ENCODE peak calls at places on chromosome 12, in five cellular contexts. U is mesenchymal stem cell, W is chondrocyte, R is T-cell, A is HFF-Myc. B is an unnamed sample.

GRCh38 chr12:26121841-26122680 is 2.8 kb downstream of the BHLHE41 start:
- DNase-seq in W (no peak), A (no peak), R (peak; percentile 32), U (peak; percentile 23), B (no peak)

GRCh38 chr12:53868516-53868986 is 70.1 kb upstream of the HOXC13 start:
- DNase-seq in W (no peak), R (no peak), A (no peak), U (no peak), B (no peak)

GRCh38 chr12:12819752-12820311 is 6.7 kb downstream of the DDX47 start:
- DNase-seq in A (peak; percentile 87), W (no peak), R (no peak), U (peak; percentile 90), B (peak; percentile 99)

GRCh38 chr12:19694627-19695026 is 255.3 kb downstream of the AEBP2 start:
- DNase-seq in R (no peak), W (no peak), A (no peak), U (peak; percentile 68), B (no peak)

GRCh38 chr12:101038289-101038871 is 171.7 kb downstream of the SLC5A8 start:
- DNase-seq in R (no peak), A (no peak), U (peak; percentile 16), W (no peak), B (no peak)

GRCh38 chr12:40105265-40105514 is 691 bp downstream of the SLC2A13 start:
- DNase-seq in W (no peak), U (no peak), A (no peak), R (no peak), B (no peak)

GRCh38 chr12:99121476-99121965 is 476.4 kb downstream of the APAF1 start:
- DNase-seq in R (no peak), A (no peak), U (no peak), W (no peak), B (no peak)

GRCh38 chr12:44148936-44149335 is 313.1 kb downstream of the TMEM117 start:
- DNase-seq in R (no peak), W (no peak), U (no peak), A (no peak), B (no peak)

GRCh38 chr12:130041983-130042812 is 120.1 kb upstream of the FZD10 start:
- DNase-seq in U (no peak), R (peak; percentile 35), A (no peak), W (no peak), B (no peak)

GRCh38 chr12:15227004-15227679 is 5.9 kb upstream of the RERG start:
- DNase-seq in A (no peak), R (peak; percentile 6), U (peak; percentile 64), W (no peak), B (peak; percentile 47)

GRCh38 chr12:89280833-89281533 is 71.3 kb downstream of the DUSP6 start:
- DNase-seq in W (no peak), U (peak; percentile 37), R (no peak), A (no peak), B (no peak)

GRCh38 chr12:53500119-53500775 is 836 bp upstream of the TARBP2 start:
- DNase-seq in U (peak; percentile 96), R (no peak), W (no peak), A (no peak), B (peak; percentile 47)

GRCh38 chr12:103580026-103580425 is 7.0 kb upstream of the STAB2 start:
- DNase-seq in R (no peak), W (no peak), A (no peak), U (no peak), B (no peak)

GRCh38 chr12:56677680-56678079 is 10.4 kb downstream of the PTGES3 start:
- DNase-seq in A (no peak), R (no peak), W (no peak), U (no peak), B (no peak)

GRCh38 chr12:66707002-66707697 is 28.3 kb upstream of the GRIP1 start:
- DNase-seq in A (no peak), R (no peak), U (no peak), W (no peak), B (no peak)

GRCh38 chr12:32000373-32001005 is 41.3 kb downstream of the RESF1 start:
- DNase-seq in A (no peak), W (no peak), R (no peak), U (no peak), B (no peak)

GRCh38 chr12:108724054-108724889 is 7.0 kb downstream of the CORO1C start:
- DNase-seq in W (no peak), U (peak; percentile 74), A (no peak), R (no peak), B (peak; percentile 39)

GRCh38 chr12:11508699-11509098 is 113.3 kb upstream of the PRB2 start:
- DNase-seq in U (peak; percentile 3), R (no peak), A (no peak), W (no peak), B (peak; percentile 52)

GRCh38 chr12:106179086-106179485 is 40.3 kb upstream of the NUAK1 start:
- DNase-seq in R (no peak), A (no peak), W (no peak), U (peak; percentile 59), B (no peak)

GRCh38 chr12:114000861-114001260 is 34.7 kb upstream of the RBM19 start:
- DNase-seq in U (no peak), R (no peak), A (no peak), W (no peak), B (no peak)

GRCh38 chr12:460301-461230 is 827 bp downstream of the B4GALNT3 start:
- DNase-seq in W (no peak), R (peak; percentile 46), A (no peak), U (peak; percentile 32), B (no peak)

GRCh38 chr12:64521838-64522237 is 69.9 kb downstream of the TBK1 start:
- DNase-seq in R (no peak), U (no peak), W (no peak), A (no peak), B (no peak)

GRCh38 chr12:66491812-66492361 is 187.0 kb downstream of the GRIP1 start:
- DNase-seq in R (no peak), W (no peak), U (no peak), A (no peak), B (no peak)

GRCh38 chr12:126362490-126362889 is 1297.3 kb downstream of the AACS start:
- DNase-seq in U (no peak), W (no peak), A (no peak), R (no peak), B (no peak)

GRCh38 chr12:116466536-116466935 is 92.6 kb upstream of the MAP1LC3B2 start:
- DNase-seq in A (no peak), W (no peak), U (peak; percentile 86), R (no peak), B (no peak)

GRCh38 chr12:116881325-116881866 is at the start of gene HRK:
- DNase-seq in U (no peak), A (no peak), R (no peak), W (no peak), B (no peak)

GRCh38 chr12:27220057-27220987 is 23.8 kb upstream of the STK38L start:
- DNase-seq in W (no peak), U (no peak), A (no peak), R (no peak), B (no peak)

GRCh38 chr12:153080-153746 is 60.7 kb downstream of the SLC6A12 start:
- DNase-seq in U (peak; percentile 66), R (peak; percentile 40), A (peak; percentile 14), W (no peak), B (peak; percentile 1)

GRCh38 chr12:57343703-57344378 is 87.0 kb downstream of the R3HDM2 start:
- DNase-seq in A (no peak), R (no peak), W (no peak), U (no peak), B (no peak)

GRCh38 chr12:1691123-1692007 is 495 bp downstream of the ADIPOR2 start:
- DNase-seq in U (peak; percentile 62), R (peak; percentile 18), A (no peak), W (peak; percentile 92), B (no peak)

GRCh38 chr12:6074979-6075585 is 49.4 kb downstream of the VWF start:
- DNase-seq in U (no peak), A (no peak), R (peak; percentile 15), W (peak; percentile 84), B (no peak)

GRCh38 chr12:79955561-79955960 is 20.7 kb upstream of the PPP1R12A start:
- DNase-seq in W (no peak), R (no peak), U (no peak), A (no peak), B (no peak)

GRCh38 chr12:55829967-55830600 is 697 bp upstream of the DNAJC14 start:
- DNase-seq in R (peak; percentile 19), A (no peak), W (no peak), U (no peak), B (no peak)

GRCh38 chr12:122265433-122265832 is 861 bp downstream of the VPS33A start:
- DNase-seq in U (no peak), W (no peak), A (no peak), R (no peak), B (peak; percentile 10)

GRCh38 chr12:63967358-63967757 is 122.9 kb downstream of the SRGAP1 start:
- DNase-seq in U (no peak), A (no peak), R (no peak), W (no peak), B (peak; percentile 43)

GRCh38 chr12:112823582-112824149 is 32.1 kb downstream of the RPH3A start:
- DNase-seq in R (no peak), A (no peak), U (no peak), W (no peak), B (no peak)

B was measured in HFFc6.